ENCODE peak calls at places on chromosome 9, in seven cellular contexts. One of them, this sample, is unnamed.
A peak's percentile ranks its signal among the peaks of the same experiment; 100 is the strongest.

GRCh38 chr9:36116593-36116992 is 19.9 kb upstream of the GLIPR2 start:
- DNase-seq in HCT116: no peak
- DNase-seq in H1: no peak
- DNase-seq in SK-N-SH: no peak
- DNase-seq in HepG2: no peak
- DNase-seq in K562: no peak
- DNase-seq in GM12878: no peak
- DNase-seq in this sample: no peak

GRCh38 chr9:98425079-98425478 is 169.6 kb upstream of the TBC1D2 start:
- DNase-seq in HCT116: no peak
- DNase-seq in H1: no peak
- DNase-seq in SK-N-SH: no peak
- DNase-seq in HepG2: no peak
- DNase-seq in K562: no peak
- DNase-seq in GM12878: no peak
- DNase-seq in this sample: no peak

GRCh38 chr9:91302831-91303230 is 58.9 kb downstream of the AUH start:
- DNase-seq in HCT116: peak; percentile 79
- DNase-seq in H1: no peak
- DNase-seq in SK-N-SH: no peak
- DNase-seq in HepG2: peak; percentile 12
- DNase-seq in K562: peak; percentile 6
- DNase-seq in GM12878: no peak
- DNase-seq in this sample: no peak

GRCh38 chr9:111661802-111662491 is 542 bp downstream of the GNG10 start:
- DNase-seq in HCT116: no peak
- DNase-seq in H1: no peak
- DNase-seq in SK-N-SH: peak; percentile 87
- DNase-seq in HepG2: no peak
- DNase-seq in K562: peak; percentile 57
- DNase-seq in GM12878: no peak
- DNase-seq in this sample: peak; percentile 68

GRCh38 chr9:133477992-133478850 is 678 bp downstream of the SLC2A6 start:
- DNase-seq in HCT116: no peak
- DNase-seq in H1: no peak
- DNase-seq in SK-N-SH: no peak
- DNase-seq in HepG2: peak; percentile 52
- DNase-seq in K562: no peak
- DNase-seq in GM12878: no peak
- DNase-seq in this sample: no peak

GRCh38 chr9:124282442-124283231 is 24.9 kb downstream of the NEK6 start:
- DNase-seq in HCT116: no peak
- DNase-seq in H1: no peak
- DNase-seq in SK-N-SH: no peak
- DNase-seq in HepG2: peak; percentile 62
- DNase-seq in K562: peak; percentile 67
- DNase-seq in GM12878: no peak
- DNase-seq in this sample: no peak

GRCh38 chr9:113650207-113651131 is 186.9 kb downstream of the RGS3 start:
- DNase-seq in HCT116: no peak
- DNase-seq in H1: no peak
- DNase-seq in SK-N-SH: no peak
- DNase-seq in HepG2: peak; percentile 94
- DNase-seq in K562: no peak
- DNase-seq in GM12878: no peak
- DNase-seq in this sample: peak; percentile 35

GRCh38 chr9:127968046-127968445 is 12.7 kb downstream of the EEIG1 start:
- DNase-seq in HCT116: peak; percentile 81
- DNase-seq in H1: no peak
- DNase-seq in SK-N-SH: no peak
- DNase-seq in HepG2: no peak
- DNase-seq in K562: no peak
- DNase-seq in GM12878: no peak
- DNase-seq in this sample: no peak

GRCh38 chr9:77097335-77097734 is 77.9 kb downstream of the FOXB2 start:
- DNase-seq in HCT116: no peak
- DNase-seq in H1: no peak
- DNase-seq in SK-N-SH: no peak
- DNase-seq in HepG2: no peak
- DNase-seq in K562: no peak
- DNase-seq in GM12878: no peak
- DNase-seq in this sample: no peak

GRCh38 chr9:13629067-13629466 is 349.6 kb upstream of the MPDZ start:
- DNase-seq in HCT116: no peak
- DNase-seq in H1: no peak
- DNase-seq in SK-N-SH: no peak
- DNase-seq in HepG2: no peak
- DNase-seq in K562: no peak
- DNase-seq in GM12878: no peak
- DNase-seq in this sample: no peak

GRCh38 chr9:129702563-129702962 is 37.1 kb downstream of the PRRX2 start:
- DNase-seq in HCT116: no peak
- DNase-seq in H1: no peak
- DNase-seq in SK-N-SH: no peak
- DNase-seq in HepG2: no peak
- DNase-seq in K562: no peak
- DNase-seq in GM12878: no peak
- DNase-seq in this sample: no peak

GRCh38 chr9:77707696-77708095 is 59.6 kb upstream of the GNA14 start:
- DNase-seq in HCT116: peak; percentile 22
- DNase-seq in H1: no peak
- DNase-seq in SK-N-SH: no peak
- DNase-seq in HepG2: peak; percentile 62
- DNase-seq in K562: no peak
- DNase-seq in GM12878: no peak
- DNase-seq in this sample: peak; percentile 16

GRCh38 chr9:92064711-92065110 is 50.5 kb downstream of the SPTLC1 start:
- DNase-seq in HCT116: no peak
- DNase-seq in H1: no peak
- DNase-seq in SK-N-SH: no peak
- DNase-seq in HepG2: no peak
- DNase-seq in K562: no peak
- DNase-seq in GM12878: no peak
- DNase-seq in this sample: no peak

GRCh38 chr9:133389025-133389557 is 12.9 kb downstream of the STKLD1 start:
- DNase-seq in HCT116: no peak
- DNase-seq in H1: no peak
- DNase-seq in SK-N-SH: no peak
- DNase-seq in HepG2: no peak
- DNase-seq in K562: no peak
- DNase-seq in GM12878: no peak
- DNase-seq in this sample: no peak

GRCh38 chr9:123550797-123551196 is 194.8 kb downstream of the CRB2 start:
- DNase-seq in HCT116: no peak
- DNase-seq in H1: no peak
- DNase-seq in SK-N-SH: peak; percentile 37
- DNase-seq in HepG2: no peak
- DNase-seq in K562: no peak
- DNase-seq in GM12878: no peak
- DNase-seq in this sample: no peak

GRCh38 chr9:22773501-22774220 is 327.0 kb downstream of the DMRTA1 start:
- DNase-seq in HCT116: no peak
- DNase-seq in H1: no peak
- DNase-seq in SK-N-SH: no peak
- DNase-seq in HepG2: no peak
- DNase-seq in K562: no peak
- DNase-seq in GM12878: no peak
- DNase-seq in this sample: no peak

GRCh38 chr9:120689860-120690259 is 24.4 kb downstream of the MEGF9 start:
- DNase-seq in HCT116: no peak
- DNase-seq in H1: no peak
- DNase-seq in SK-N-SH: no peak
- DNase-seq in HepG2: no peak
- DNase-seq in K562: no peak
- DNase-seq in GM12878: no peak
- DNase-seq in this sample: no peak

GRCh38 chr9:21267806-21268657 is 28.2 kb upstream of the IFNA14 start:
- DNase-seq in HCT116: no peak
- DNase-seq in H1: no peak
- DNase-seq in SK-N-SH: no peak
- DNase-seq in HepG2: no peak
- DNase-seq in K562: no peak
- DNase-seq in GM12878: no peak
- DNase-seq in this sample: no peak
- TF ChIP-seq JUND in HCT116: no peak
- TF ChIP-seq JUND in H1: no peak
- TF ChIP-seq JUND in SK-N-SH: no peak
- TF ChIP-seq JUND in HepG2: no peak
- TF ChIP-seq JUND in K562: no peak
- TF ChIP-seq JUND in GM12878: no peak
- TF ChIP-seq JUND in this sample: no peak

GRCh38 chr9:18710089-18710488 is 236.1 kb downstream of the ADAMTSL1 start:
- DNase-seq in HCT116: no peak
- DNase-seq in H1: no peak
- DNase-seq in SK-N-SH: no peak
- DNase-seq in HepG2: no peak
- DNase-seq in K562: no peak
- DNase-seq in GM12878: no peak
- DNase-seq in this sample: no peak
- TF ChIP-seq JUND in HCT116: no peak
- TF ChIP-seq JUND in H1: no peak
- TF ChIP-seq JUND in SK-N-SH: no peak
- TF ChIP-seq JUND in HepG2: no peak
- TF ChIP-seq JUND in K562: no peak
- TF ChIP-seq JUND in GM12878: no peak
- TF ChIP-seq JUND in this sample: no peak

DNA sequence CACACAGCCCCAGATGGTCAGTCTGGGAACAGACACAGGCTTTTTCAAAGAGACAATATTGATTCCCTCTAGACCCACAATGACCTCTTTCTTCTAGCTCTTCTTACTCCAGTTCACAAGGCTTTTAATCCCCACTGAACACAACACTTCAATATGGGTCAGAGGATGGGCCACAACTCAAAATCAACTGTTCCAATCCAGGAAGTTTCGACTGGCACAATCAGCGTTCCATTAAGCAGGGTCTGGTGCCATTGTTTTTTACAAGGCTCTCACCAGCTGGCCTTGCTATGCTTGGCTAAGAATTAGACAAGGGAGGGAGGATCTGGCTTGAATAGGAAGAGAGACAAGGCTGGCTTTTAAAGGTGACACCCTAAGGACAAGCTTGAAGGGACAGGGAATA is 199.4 kb upstream of the SLC24A2 start:
- DNase-seq in HCT116: no peak
- DNase-seq in H1: no peak
- DNase-seq in SK-N-SH: no peak
- DNase-seq in HepG2: no peak
- DNase-seq in K562: no peak
- DNase-seq in GM12878: no peak
- DNase-seq in this sample: no peak
- TF ChIP-seq JUND in HCT116: no peak
- TF ChIP-seq JUND in H1: no peak
- TF ChIP-seq JUND in SK-N-SH: no peak
- TF ChIP-seq JUND in HepG2: no peak
- TF ChIP-seq JUND in K562: no peak
- TF ChIP-seq JUND in GM12878: no peak
- TF ChIP-seq JUND in this sample: no peak

DNA sequence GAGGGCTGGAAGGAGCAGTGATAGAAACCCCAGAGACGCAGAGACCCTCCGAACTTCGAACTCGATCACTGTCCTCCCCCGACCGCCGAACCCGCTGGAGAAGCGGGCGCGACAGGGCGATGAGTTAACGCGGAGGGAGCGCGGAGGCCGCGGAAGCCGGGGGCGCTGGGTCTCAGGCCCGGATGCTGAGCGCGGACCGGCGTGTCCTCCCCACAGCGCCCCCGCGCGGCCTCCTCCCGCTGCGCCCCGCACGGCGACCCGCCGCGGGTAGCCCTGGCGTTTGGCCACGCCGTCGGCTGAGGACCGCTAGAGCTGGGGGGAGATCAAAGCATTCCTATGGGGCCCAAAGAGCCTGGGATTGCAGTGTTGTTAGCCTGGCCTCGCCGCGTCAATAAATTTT is 7.7 kb upstream of the DMRT2 start:
- DNase-seq in HCT116: no peak
- DNase-seq in H1: no peak
- DNase-seq in SK-N-SH: peak; percentile 68
- DNase-seq in HepG2: no peak
- DNase-seq in K562: no peak
- DNase-seq in GM12878: no peak
- DNase-seq in this sample: no peak
- TF ChIP-seq JUND in HCT116: no peak
- TF ChIP-seq JUND in H1: no peak
- TF ChIP-seq JUND in SK-N-SH: no peak
- TF ChIP-seq JUND in HepG2: no peak
- TF ChIP-seq JUND in K562: no peak
- TF ChIP-seq JUND in GM12878: no peak
- TF ChIP-seq JUND in this sample: no peak

GRCh38 chr9:32635362-32635761 is at the start of gene TAF1L:
- DNase-seq in HCT116: no peak
- DNase-seq in H1: no peak
- DNase-seq in SK-N-SH: no peak
- DNase-seq in HepG2: no peak
- DNase-seq in K562: no peak
- DNase-seq in GM12878: no peak
- DNase-seq in this sample: no peak
- TF ChIP-seq JUND in HCT116: no peak
- TF ChIP-seq JUND in H1: no peak
- TF ChIP-seq JUND in SK-N-SH: no peak
- TF ChIP-seq JUND in HepG2: no peak
- TF ChIP-seq JUND in K562: no peak
- TF ChIP-seq JUND in GM12878: no peak
- TF ChIP-seq JUND in this sample: no peak